ENCODE peak calls at places on chromosomes 4 and X, in ten cellular contexts. V is stimulated activated CD4-positive, alpha-beta T cell treated with anti-CD3 and anti-CD28 coated beads, Interleukin-2, amount 100 ng/mL, for 48 hours; H is Kasumi-1; P is posterior cingulate gyrus; B is T-helper 17 cell; L is activated CD4-positive, alpha-beta T cell treated with anti-CD3 and anti-CD28 coated beads, Interleukin-2, amount 10 ng/mL, durations not matched to agents 24 days and 14 days; S is B cell; M is non-pigmented ciliary epithelial cell; A is NCI-H2081; Q is Calu3. Z is an unnamed sample.

GRCh38 chr4:107060388-107060787 is 24.3 kb upstream of the DKK2 start:
- DNase-seq in V (no peak), H (no peak), P (no peak), B (no peak), L (no peak), S (no peak), M (no peak), A (no peak), Q (no peak), Z (no peak)

GRCh38 chrX:13159886-13160285 is 115.5 kb upstream of the FAM9C start:
- DNase-seq in V (no peak), H (no peak), P (no peak), B (no peak), L (no peak), S (no peak), M (no peak), A (no peak), Q (no peak), Z (peak; percentile 4)

GRCh38 chr4:91826186-91826585 is 477.6 kb upstream of the GRID2 start:
- DNase-seq in V (no peak), H (no peak), P (no peak), B (no peak), L (no peak), S (no peak), M (no peak), A (no peak), Q (peak; percentile 16), Z (no peak)

GRCh38 chrX:2576793-2577192 is 76.0 kb upstream of the DHRSX start:
- DNase-seq in V (no peak), H (no peak), P (no peak), B (no peak), L (no peak), S (no peak), M (no peak), A (no peak), Q (no peak), Z (no peak)

GRCh38 chr4:109009909-109010308 is 247.1 kb upstream of the ETNPPL start:
- DNase-seq in V (no peak), H (no peak), P (no peak), B (no peak), L (no peak), S (no peak), M (peak; percentile 72), A (no peak), Q (no peak), Z (peak; percentile 49)

GRCh38 chrX:134236690-134237362 is at the start of gene CCDC160:
- DNase-seq in V (no peak), H (no peak), P (peak; percentile 60), B (no peak), L (peak; percentile 72), S (peak; percentile 22), M (no peak), A (no peak), Q (peak; percentile 75), Z (peak; percentile 10)

GRCh38 chr4:13984996-13985780 is 357.7 kb upstream of the BOD1L1 start:
- DNase-seq in V (no peak), H (no peak), P (no peak), B (no peak), L (no peak), S (no peak), M (no peak), A (no peak), Q (no peak), Z (peak; percentile 68)

GRCh38 chrX:32524385-32524784 is 687.0 kb downstream of the DMD start:
- DNase-seq in V (no peak), H (no peak), P (no peak), B (no peak), L (no peak), S (no peak), M (no peak), A (peak; percentile 84), Q (no peak), Z (no peak)

GRCh38 chr4:167232805-167233522 is 1.3 kb downstream of the SPOCK3 start:
- DNase-seq in V (no peak), H (no peak), P (no peak), B (no peak), L (no peak), S (no peak), M (no peak), A (peak; percentile 28), Q (no peak), Z (no peak)

GRCh38 chrX:39821011-39821708 is 276.6 kb downstream of the BCOR start:
- DNase-seq in V (no peak), H (no peak), P (no peak), B (no peak), L (peak; percentile 61), S (peak; percentile 59), M (no peak), A (peak; percentile 15), Q (peak; percentile 26), Z (peak; percentile 4)

GRCh38 chrX:129540068-129540653 is at the start of gene OCRL:
- DNase-seq in V (peak; percentile 53), H (peak; percentile 50), P (peak; percentile 70), B (no peak), L (peak; percentile 83), S (peak; percentile 80), M (no peak), A (peak; percentile 53), Q (peak; percentile 79), Z (peak; percentile 49)

GRCh38 chr4:150782921-150783320 is 201.0 kb downstream of the MAB21L2 start:
- DNase-seq in V (no peak), H (no peak), P (no peak), B (no peak), L (no peak), S (no peak), M (no peak), A (no peak), Q (no peak), Z (peak; percentile 19)

GRCh38 chr4:37528161-37528560 is 158.0 kb downstream of the RELL1 start:
- DNase-seq in V (no peak), H (no peak), P (no peak), B (no peak), L (no peak), S (no peak), M (no peak), A (no peak), Q (peak; percentile 52), Z (no peak)

GRCh38 chrX:17627026-17627425 is 110.3 kb upstream of the SCML1 start:
- DNase-seq in V (no peak), H (no peak), P (no peak), B (no peak), L (no peak), S (no peak), M (no peak), A (no peak), Q (no peak), Z (no peak)

GRCh38 chr4:176436500-176436973 is 116.8 kb downstream of the SPCS3 start:
- DNase-seq in V (no peak), H (no peak), P (no peak), B (no peak), L (no peak), S (no peak), M (peak; percentile 75), A (no peak), Q (no peak), Z (peak; percentile 59)